ENCODE peak calls at places on chromosomes 1 and 21, in eight cellular contexts. B is head of caudate nucleus; R is small intestine; J is iris pigment epithelial cell; K is activated CD4-positive, alpha-beta T cell treated with anti-CD3 and anti-CD28 coated beads for 1 hour; U is omental fat pad; M is ovary; X is NCI-H1694. D is an unnamed sample.

GRCh38 chr1:155072531-155073289 is 5.9 kb upstream of the EFNA3 start:
- DNase-seq in B (no peak), J (no peak), R (no peak), M (no peak), X (no peak), U (no peak), K (no peak), D (no peak)

GRCh38 chr1:182595641-182596240 is 6.7 kb upstream of the RNASEL start:
- DNase-seq in M (peak), J (peak), K (peak), X (peak), U (peak), B (peak), R (peak), D (peak)

GRCh38 chr1:53556657-53557227 is 97.5 kb downstream of the DMRTB1 start:
- DNase-seq in R (no peak), X (no peak), U (peak), B (no peak), J (no peak), M (no peak), K (no peak), D (no peak)

GRCh38 chr1:53740621-53741105 is 1.7 kb upstream of the GLIS1 start:
- DNase-seq in B (no peak), J (peak), R (no peak), X (no peak), U (no peak), K (no peak), M (no peak), D (no peak)

GRCh38 chr1:44806025-44806703 is 987 bp downstream of the DYNLT4 start:
- DNase-seq in J (no peak), K (no peak), M (peak), U (no peak), B (no peak), R (no peak), X (no peak), D (no peak)

GRCh38 chr21:36804867-36805611 is 106.1 kb downstream of the SIM2 start:
- DNase-seq in K (no peak), U (no peak), B (no peak), R (no peak), X (no peak), M (no peak), J (no peak), D (peak)

GRCh38 chr21:42453301-42454220 is 42.5 kb downstream of the RSPH1 start:
- DNase-seq in J (no peak), U (no peak), X (no peak), M (no peak), B (no peak), K (no peak), R (no peak), D (no peak)

GRCh38 chr1:168092566-168093355 is 44.0 kb downstream of the GPR161 start:
- DNase-seq in X (no peak), R (peak), K (no peak), M (no peak), B (no peak), U (no peak), J (peak), D (peak)

GRCh38 chr1:236206548-236206947 is 64.2 kb downstream of the GPR137B start:
- DNase-seq in X (no peak), R (no peak), M (no peak), J (no peak), K (no peak), U (no peak), B (no peak), D (no peak)

GRCh38 chr1:245121523-245121922 is 33.3 kb upstream of the KIF26B start:
- DNase-seq in X (no peak), K (no peak), B (no peak), J (no peak), M (no peak), R (no peak), U (no peak), D (no peak)

GRCh38 chr1:16921391-16922185 is at the start of gene CROCC:
- DNase-seq in U (no peak), M (no peak), X (no peak), R (no peak), K (no peak), B (peak), J (peak), D (peak)

GRCh38 chr1:13228343-13228781 is 2.4 kb upstream of the PRAMEF18 start:
- DNase-seq in B (no peak), M (no peak), X (no peak), K (no peak), U (peak), J (no peak), R (peak), D (peak)

GRCh38 chr1:21896652-21897532 is 40.2 kb downstream of the HSPG2 start:
- DNase-seq in U (no peak), R (peak), K (no peak), J (peak), M (no peak), X (no peak), B (no peak), D (no peak)

GRCh38 chr1:37721565-37721964 is 29.2 kb downstream of the CDCA8 start:
- DNase-seq in U (no peak), R (no peak), M (no peak), B (peak), X (no peak), K (no peak), J (no peak), D (no peak)

GRCh38 chr1:16241116-16241763 is 4.3 kb upstream of the CPLANE2 start:
- DNase-seq in B (no peak), K (no peak), M (no peak), J (no peak), R (no peak), U (no peak), X (no peak), D (no peak)

GRCh38 chr21:41885341-41886024 is 6.3 kb upstream of the PRDM15 start:
- DNase-seq in J (peak), R (no peak), X (no peak), U (no peak), M (no peak), B (no peak), K (no peak), D (no peak)

GRCh38 chr1:22139066-22139594 is 3.8 kb downstream of the WNT4 start:
- DNase-seq in B (no peak), J (no peak), R (no peak), K (no peak), U (no peak), M (no peak), X (peak), D (no peak)

GRCh38 chr1:43648448-43648847 is 1.5 kb upstream of the KDM4A start:
- DNase-seq in M (no peak), K (no peak), U (no peak), J (peak), R (no peak), B (no peak), X (no peak), D (no peak)

GRCh38 chr21:33290441-33290840 is 24.3 kb downstream of the IL10RB start:
- DNase-seq in U (no peak), K (no peak), J (no peak), B (no peak), X (no peak), R (peak), M (peak), D (no peak)

GRCh38 chr1:244054924-244055263 is 3.8 kb downstream of the ZBTB18 start:
- DNase-seq in M (no peak), J (no peak), X (no peak), R (no peak), K (no peak), B (no peak), U (no peak), D (peak)

GRCh38 chr1:31588751-31589515 is 12.6 kb downstream of the TINAGL1 start:
- DNase-seq in U (no peak), M (peak), J (no peak), R (peak), K (no peak), X (no peak), B (no peak), D (no peak)

D was measured in cerebellar cortex.